ENCODE peak calls at places on chromosomes 1 and 21, in five cellular contexts. R is astrocyte, J is sciatic nerve, Y is fibroblast of lung, B is T-cell. V is an unnamed sample.

GRCh38 chr1:8384577-8384976 is 66.7 kb downstream of the SLC45A1 start:
- DNase-seq in Y (peak; percentile 32), R (no peak), B (no peak), J (no peak), V (no peak)

GRCh38 chr1:15767941-15768340 is 9.3 kb downstream of the FBLIM1 start:
- DNase-seq in R (no peak), Y (no peak), B (no peak), J (no peak), V (no peak)

GRCh38 chr1:6962390-6962955 is 177.2 kb downstream of the CAMTA1 start:
- DNase-seq in Y (peak; percentile 21), B (peak; percentile 36), R (no peak), J (peak; percentile 77), V (no peak)

GRCh38 chr1:183385746-183386145 is 32.4 kb downstream of the NMNAT2 start:
- DNase-seq in Y (no peak), J (no peak), B (no peak), R (no peak), V (no peak)

GRCh38 chr1:7366286-7366954 is 404.7 kb upstream of the VAMP3 start:
- DNase-seq in R (no peak), B (no peak), Y (no peak), J (no peak), V (no peak)

GRCh38 chr1:10674700-10675598 is 121.5 kb downstream of the CASZ1 start:
- DNase-seq in Y (no peak), J (no peak), B (no peak), R (no peak), V (no peak)

GRCh38 chr1:243294723-243295121 is 38.9 kb downstream of the SDCCAG8 start:
- DNase-seq in J (no peak), Y (peak; percentile 77), R (peak; percentile 73), B (no peak), V (no peak)

GRCh38 chr1:183711691-183712401 is 58.7 kb upstream of the APOBEC4 start:
- DNase-seq in R (peak; percentile 73), Y (peak; percentile 77), B (no peak), J (no peak), V (no peak)

GRCh38 chr1:230833511-230833910 is 34.8 kb downstream of the C1orf198 start:
- DNase-seq in R (no peak), J (no peak), Y (no peak), B (no peak), V (no peak)

GRCh38 chr1:206925116-206925736 is 3.5 kb upstream of the FCMR start:
- DNase-seq in R (no peak), B (peak; percentile 57), Y (no peak), J (no peak), V (no peak)

GRCh38 chr1:40834968-40835545 is 27.1 kb downstream of the CITED4 start:
- DNase-seq in R (no peak), B (no peak), Y (no peak), J (no peak), V (no peak)

GRCh38 chr1:177959793-177960515 is 9.9 kb downstream of the SEC16B start:
- DNase-seq in B (no peak), Y (peak; percentile 35), J (no peak), R (peak; percentile 28), V (no peak)

GRCh38 chr1:222382171-222382570 is 165.7 kb downstream of the HHIPL2 start:
- DNase-seq in B (no peak), J (no peak), Y (no peak), R (no peak), V (no peak)

GRCh38 chr1:230987446-230987845 is 8.6 kb downstream of the ARV1 start:
- DNase-seq in J (no peak), B (no peak), Y (no peak), R (no peak), V (no peak)

GRCh38 chr1:31944205-31945089 is 6.3 kb upstream of the PTP4A2 start:
- DNase-seq in Y (peak; percentile 85), R (peak; percentile 78), B (peak; percentile 83), J (peak; percentile 92), V (peak; percentile 81)

GRCh38 chr1:207626972-207627337 is 18.0 kb upstream of the CR1L start:
- DNase-seq in R (no peak), J (no peak), Y (no peak), B (no peak), V (no peak)

GRCh38 chr1:174999926-175000696 is at the start of gene CACYBP:
- DNase-seq in B (no peak), R (peak; percentile 18), Y (peak; percentile 38), J (peak; percentile 81), V (peak; percentile 95)

GRCh38 chr21:46153259-46154154 is 1.9 kb downstream of the FTCD start:
- DNase-seq in Y (no peak), J (peak; percentile 78), R (no peak), B (peak; percentile 31), V (peak; percentile 9)

GRCh38 chr1:180176965-180177364 is 22.3 kb downstream of the QSOX1 start:
- DNase-seq in B (no peak), R (no peak), J (no peak), Y (no peak), V (no peak)